ENCODE peak calls at places on chromosomes 3 and 15, in seven cellular contexts. Z, B, L, Q, K, C and T are unnamed samples.

GRCh38 chr3:119891944-119892721 is 110.2 kb downstream of the NR1I2 start:
- DNase-seq in Q (no peak), L (no peak), K (peak; percentile 50), C (peak; percentile 64), Z (peak; percentile 26), B (peak; percentile 59), T (peak; percentile 8)

GRCh38 chr3:118817748-118818165 is 216.9 kb downstream of the IGSF11 start:
- DNase-seq in C (peak; percentile 54), B (peak; percentile 71), Z (peak; percentile 51), L (no peak), K (no peak), Q (no peak), T (peak; percentile 60)

GRCh38 chr3:23944861-23945652 is at the start of gene NR1D2:
- DNase-seq in C (peak; percentile 36), K (peak; percentile 87), B (peak; percentile 84), L (peak; percentile 84), Z (peak; percentile 88), Q (peak; percentile 93), T (peak; percentile 96)

GRCh38 chr3:105759442-105760078 is 109.3 kb downstream of the CBLB start:
- DNase-seq in C (no peak), K (no peak), L (no peak), Z (no peak), Q (no peak), B (no peak), T (no peak)

GRCh38 chr3:40518848-40519247 is 5.9 kb upstream of the ZNF621 start:
- DNase-seq in B (no peak), K (no peak), L (no peak), Z (no peak), C (no peak), Q (no peak), T (no peak)

GRCh38 chr3:122055215-122055614 is at the start of gene CD86:
- DNase-seq in L (no peak), C (no peak), B (peak; percentile 61), Q (no peak), K (no peak), Z (no peak), T (no peak)

GRCh38 chr15:60021589-60022378 is 17.7 kb downstream of the FOXB1 start:
- DNase-seq in B (no peak), C (no peak), Q (no peak), L (no peak), Z (no peak), K (no peak), T (no peak)

GRCh38 chr3:152550284-152550683 is 281.6 kb downstream of the MBNL1 start:
- DNase-seq in Q (no peak), L (no peak), C (no peak), B (no peak), Z (no peak), K (no peak), T (no peak)

GRCh38 chr15:47439146-47439869 is 278.0 kb upstream of the SEMA6D start:
- DNase-seq in Z (no peak), B (no peak), L (no peak), Q (no peak), K (no peak), C (peak; percentile 37), T (no peak)

GRCh38 chr3:61829301-61830110 is 268.1 kb downstream of the PTPRG start:
- DNase-seq in C (no peak), Z (no peak), B (peak; percentile 75), Q (no peak), L (no peak), K (no peak), T (no peak)

GRCh38 chr15:86384191-86384590 is 304.5 kb downstream of the AGBL1 start:
- DNase-seq in B (no peak), Q (no peak), K (no peak), C (no peak), Z (no peak), L (no peak), T (no peak)

GRCh38 chr3:114709102-114709501 is 415.3 kb downstream of the TIGIT start:
- DNase-seq in K (no peak), C (peak; percentile 6), Z (no peak), B (no peak), L (no peak), Q (no peak), T (no peak)

GRCh38 chr3:186080849-186081438 is 27.9 kb downstream of the ETV5 start:
- DNase-seq in C (no peak), B (no peak), Q (no peak), K (no peak), L (no peak), Z (no peak), T (no peak)

GRCh38 chr15:80526556-80527340 is 122.6 kb downstream of the ARNT2 start:
- DNase-seq in C (peak; percentile 60), K (no peak), B (no peak), Z (no peak), L (no peak), Q (no peak), T (no peak)

GRCh38 chr15:73346735-73347312 is 21.9 kb downstream of the HCN4 start:
- DNase-seq in Z (peak; percentile 74), B (no peak), C (peak; percentile 3), L (peak; percentile 26), K (peak; percentile 67), Q (peak; percentile 83), T (peak; percentile 85)

GRCh38 chr3:134064081-134064480 is 34.4 kb upstream of the SLCO2A1 start:
- DNase-seq in Z (no peak), L (no peak), B (no peak), K (no peak), Q (no peak), C (no peak), T (no peak)

GRCh38 chr3:55169608-55170010 is 241.8 kb upstream of the LRTM1 start:
- DNase-seq in Q (no peak), C (peak; percentile 96), L (no peak), K (no peak), B (no peak), Z (no peak), T (no peak)

GRCh38 chr3:53570709-53571108 is 76.3 kb downstream of the CACNA1D start:
- DNase-seq in Q (no peak), Z (peak; percentile 53), B (peak; percentile 76), C (no peak), K (no peak), L (no peak), T (no peak)

GRCh38 chr3:169769287-169770181 is at the start of gene ACTRT3:
- DNase-seq in Q (peak; percentile 89), Z (peak; percentile 76), K (peak; percentile 66), L (peak; percentile 56), C (peak; percentile 59), B (peak; percentile 77), T (peak; percentile 89)

GRCh38 chr3:123068227-123069020 is 1.6 kb downstream of the PDIA5 start:
- DNase-seq in L (no peak), C (no peak), Q (no peak), Z (peak; percentile 49), K (no peak), B (peak; percentile 74), T (peak; percentile 83)

GRCh38 chr3:129195731-129196256 is 12.1 kb upstream of the CNBP start:
- DNase-seq in K (no peak), L (peak; percentile 73), Q (no peak), C (peak; percentile 95), Z (no peak), B (peak; percentile 91), T (no peak)

GRCh38 chr3:56796202-56796601 is 5.5 kb downstream of the ARHGEF3 start:
- DNase-seq in C (peak; percentile 69), L (no peak), Q (no peak), Z (no peak), B (peak; percentile 67), K (no peak), T (no peak)
- H3K4me3 ChIP-seq in C (no peak overlapping the region), L (no peak overlapping the region), Q (no peak overlapping the region), Z (peak overlapping the region; percentile 19), B (no peak overlapping the region), K (peak overlapping the region; percentile 44), T (no peak overlapping the region)

GRCh38 chr3:141184430-141184829 is 47.2 kb upstream of the PXYLP1 start:
- DNase-seq in K (no peak), Z (no peak), B (no peak), C (no peak), Q (no peak), L (no peak), T (no peak)

GRCh38 chr3:141179983-141180382 is 51.6 kb upstream of the PXYLP1 start:
- DNase-seq in Z (no peak), B (no peak), L (no peak), C (no peak), K (no peak), Q (no peak), T (no peak)

GRCh38 chr3:141183606-141184005 is 48.0 kb upstream of the PXYLP1 start:
- DNase-seq in Q (no peak), C (no peak), Z (no peak), K (no peak), B (no peak), L (no peak), T (no peak)

GRCh38 chr3:141181819-141182218 is 49.8 kb upstream of the PXYLP1 start:
- DNase-seq in C (no peak), K (no peak), B (no peak), Z (no peak), Q (no peak), L (no peak), T (no peak)

DNA sequence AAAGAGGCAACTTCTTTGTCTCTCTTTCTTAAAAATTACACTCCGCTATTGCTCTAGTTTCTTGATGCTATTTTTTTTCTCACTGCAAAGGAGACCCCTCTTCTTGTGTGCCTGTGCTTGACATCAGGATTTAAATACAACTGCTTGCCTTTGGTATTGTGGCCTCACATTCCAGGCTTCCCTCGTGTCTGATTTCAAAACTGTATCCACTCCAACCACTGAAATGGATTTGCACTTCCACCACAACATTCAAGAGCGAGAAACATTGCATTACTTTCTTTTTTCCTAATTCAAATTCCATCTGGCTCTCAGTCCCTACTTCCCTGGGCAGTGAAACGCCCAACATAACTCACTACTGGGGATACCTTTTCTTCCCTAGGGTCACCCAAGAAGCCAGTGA is 50.4 kb upstream of the PXYLP1 start:
- DNase-seq in L (no peak), B (no peak), Z (no peak), K (no peak), C (no peak), Q (no peak), T (no peak)
- H3K27me3 ChIP-seq in L (no peaks in the 10 kb centered on the region), B (no peaks in the 10 kb centered on the region), Z (no peaks in the 10 kb centered on the region), K (no peaks in the 10 kb centered on the region), C (no peaks in the 10 kb centered on the region), Q (no peaks in the 10 kb centered on the region), T (no peaks in the 10 kb centered on the region)

GRCh38 chr15:40160021-40160420 is 848 bp upstream of the BUB1B start:
- DNase-seq in K (no peak), C (no peak), Q (no peak), L (no peak), Z (no peak), B (no peak), T (no peak)

GRCh38 chr15:40160689-40161688 is at the start of gene BUB1B:
- DNase-seq in C (peak; percentile 94), Z (peak; percentile 92), K (peak; percentile 94), B (peak; percentile 97), Q (peak; percentile 96), L (peak; percentile 92), T (peak; percentile 93)

GRCh38 chr15:40163657-40164416 is 3.0 kb downstream of the BUB1B start:
- DNase-seq in Z (no peak), Q (no peak), C (no peak), B (no peak), L (no peak), K (no peak), T (no peak)

GRCh38 chr15:40161693-40162401 is 978 bp downstream of the BUB1B start:
- DNase-seq in K (no peak), Q (no peak), C (no peak), L (no peak), B (no peak), Z (no peak), T (peak; percentile 24)

GRCh38 chr15:40162552-40162951 is 1.7 kb downstream of the BUB1B start:
- DNase-seq in Z (no peak), Q (no peak), L (no peak), K (no peak), B (no peak), C (no peak), T (no peak)
- H3K36me3 ChIP-seq in Z (no peaks in the 10 kb centered on the region), Q (no peaks in the 10 kb centered on the region), L (no peaks in the 10 kb centered on the region), K (no peaks in the 10 kb centered on the region), B (no peaks in the 10 kb centered on the region), C (no peaks in the 10 kb centered on the region), T (peaks cover 8% of the 10 kb centered on the region)

GRCh38 chr3:5186854-5187151 is 704 bp upstream of the EDEM1 start:
- DNase-seq in B (no peak), Z (no peak), K (no peak), Q (no peak), C (no peak), L (no peak), T (peak; percentile 31)
- H3K4me3 ChIP-seq in B (peak overlapping the region; percentile 38), Z (peak overlapping the region; percentile 83), K (peak overlapping the region; percentile 84), Q (peak overlapping the region; percentile 49), C (peak overlapping the region; percentile 62), L (peak overlapping the region; percentile 38), T (peak overlapping the region; percentile 63)